ENCODE peak calls at places on chromosomes 12 and 14, in six cellular contexts. One of them, this sample, is unnamed.

GRCh38 chr12:94099191-94099983 is 49.0 kb upstream of the PLXNC1 start:
- DNase-seq in GM23338: no peak
- DNase-seq in K562: peak; percentile 57
- DNase-seq in GM12878: no peak
- DNase-seq in WTC11: no peak
- DNase-seq in HepG2: no peak
- DNase-seq in this sample: no peak

GRCh38 chr12:104456950-104457745 is 400 bp downstream of the CHST11 start:
- DNase-seq in GM23338: peak; percentile 66
- DNase-seq in K562: peak; percentile 88
- DNase-seq in GM12878: no peak
- DNase-seq in WTC11: peak; percentile 55
- DNase-seq in HepG2: no peak
- DNase-seq in this sample: peak; percentile 80

GRCh38 chr12:110577717-110578521 is 5.2 kb downstream of the PPTC7 start:
- DNase-seq in GM23338: no peak
- DNase-seq in K562: peak; percentile 34
- DNase-seq in GM12878: peak; percentile 84
- DNase-seq in WTC11: no peak
- DNase-seq in HepG2: no peak
- DNase-seq in this sample: no peak

GRCh38 chr12:96258451-96258933 is 64.3 kb downstream of the ELK3 start:
- DNase-seq in GM23338: peak; percentile 41
- DNase-seq in K562: no peak
- DNase-seq in GM12878: no peak
- DNase-seq in WTC11: no peak
- DNase-seq in HepG2: no peak
- DNase-seq in this sample: no peak

GRCh38 chr14:75522224-75522764 is at the start of gene BATF:
- DNase-seq in GM23338: no peak
- DNase-seq in K562: no peak
- DNase-seq in GM12878: no peak
- DNase-seq in WTC11: no peak
- DNase-seq in HepG2: no peak
- DNase-seq in this sample: no peak

GRCh38 chr14:96165493-96166474 is 38.9 kb upstream of the BDKRB2 start:
- DNase-seq in GM23338: no peak
- DNase-seq in K562: no peak
- DNase-seq in GM12878: no peak
- DNase-seq in WTC11: no peak
- DNase-seq in HepG2: no peak
- DNase-seq in this sample: no peak

GRCh38 chr12:50961708-50962107 is 9.4 kb downstream of the HIGD1C start:
- DNase-seq in GM23338: no peak
- DNase-seq in K562: no peak
- DNase-seq in GM12878: no peak
- DNase-seq in WTC11: no peak
- DNase-seq in HepG2: no peak
- DNase-seq in this sample: no peak

GRCh38 chr12:82876075-82876474 is 189.4 kb downstream of the TMTC2 start:
- DNase-seq in GM23338: no peak
- DNase-seq in K562: no peak
- DNase-seq in GM12878: no peak
- DNase-seq in WTC11: no peak
- DNase-seq in HepG2: no peak
- DNase-seq in this sample: no peak

GRCh38 chr12:110929818-110930217 is 9.4 kb upstream of the MYL2 start:
- DNase-seq in GM23338: no peak
- DNase-seq in K562: no peak
- DNase-seq in GM12878: no peak
- DNase-seq in WTC11: no peak
- DNase-seq in HepG2: no peak
- DNase-seq in this sample: peak; percentile 19

GRCh38 chr12:2266666-2267623 is 214.2 kb downstream of the CACNA1C start:
- DNase-seq in GM23338: no peak
- DNase-seq in K562: no peak
- DNase-seq in GM12878: no peak
- DNase-seq in WTC11: no peak
- DNase-seq in HepG2: peak; percentile 56
- DNase-seq in this sample: no peak

GRCh38 chr14:91105673-91106072 is 8.2 kb upstream of the DGLUCY start:
- DNase-seq in GM23338: no peak
- DNase-seq in K562: no peak
- DNase-seq in GM12878: no peak
- DNase-seq in WTC11: no peak
- DNase-seq in HepG2: no peak
- DNase-seq in this sample: no peak

GRCh38 chr14:53526190-53526589 is 373.1 kb upstream of the DDHD1 start:
- DNase-seq in GM23338: no peak
- DNase-seq in K562: no peak
- DNase-seq in GM12878: no peak
- DNase-seq in WTC11: no peak
- DNase-seq in HepG2: no peak
- DNase-seq in this sample: no peak
- TF ChIP-seq CREB1 in GM23338: no peak
- TF ChIP-seq CREB1 in K562: no peak
- TF ChIP-seq CREB1 in GM12878: no peak
- TF ChIP-seq CREB1 in WTC11: no peak
- TF ChIP-seq CREB1 in HepG2: no peak
- TF ChIP-seq CREB1 in this sample: no peak

GRCh38 chr12:52307836-52308806 is 13.1 kb downstream of the KRT83 start:
- DNase-seq in GM23338: peak; percentile 89
- DNase-seq in K562: peak; percentile 14
- DNase-seq in GM12878: no peak
- DNase-seq in WTC11: peak; percentile 77
- DNase-seq in HepG2: no peak
- DNase-seq in this sample: peak; percentile 23

GRCh38 chr12:52311282-52311643 is 9.9 kb downstream of the KRT83 start:
- DNase-seq in GM23338: no peak
- DNase-seq in K562: no peak
- DNase-seq in GM12878: no peak
- DNase-seq in WTC11: no peak
- DNase-seq in HepG2: no peak
- DNase-seq in this sample: no peak

GRCh38 chr12:52310622-52311281 is 10.4 kb downstream of the KRT83 start:
- DNase-seq in GM23338: no peak
- DNase-seq in K562: no peak
- DNase-seq in GM12878: no peak
- DNase-seq in WTC11: no peak
- DNase-seq in HepG2: no peak
- DNase-seq in this sample: no peak

GRCh38 chr12:52305921-52306705 is 14.8 kb upstream of the KRT81 start:
- DNase-seq in GM23338: peak; percentile 26
- DNase-seq in K562: no peak
- DNase-seq in GM12878: no peak
- DNase-seq in WTC11: no peak
- DNase-seq in HepG2: no peak
- DNase-seq in this sample: no peak

GRCh38 chr12:52308807-52309425 is 12.3 kb downstream of the KRT83 start:
- DNase-seq in GM23338: no peak
- DNase-seq in K562: no peak
- DNase-seq in GM12878: no peak
- DNase-seq in WTC11: no peak
- DNase-seq in HepG2: no peak
- DNase-seq in this sample: no peak
- TF ChIP-seq CREB1 in GM23338: no peak
- TF ChIP-seq CREB1 in K562: no peak
- TF ChIP-seq CREB1 in GM12878: no peak
- TF ChIP-seq CREB1 in WTC11: no peak
- TF ChIP-seq CREB1 in HepG2: no peak
- TF ChIP-seq CREB1 in this sample: no peak

GRCh38 chr14:35229495-35230089 is 62.6 kb upstream of the PSMA6 start:
- DNase-seq in GM23338: peak; percentile 21
- DNase-seq in K562: peak; percentile 3
- DNase-seq in GM12878: no peak
- DNase-seq in WTC11: no peak
- DNase-seq in HepG2: peak; percentile 49
- DNase-seq in this sample: no peak
- TF ChIP-seq CREB1 in GM23338: no peak
- TF ChIP-seq CREB1 in K562: no peak
- TF ChIP-seq CREB1 in GM12878: no peak
- TF ChIP-seq CREB1 in WTC11: no peak
- TF ChIP-seq CREB1 in HepG2: no peak
- TF ChIP-seq CREB1 in this sample: no peak

DNA sequence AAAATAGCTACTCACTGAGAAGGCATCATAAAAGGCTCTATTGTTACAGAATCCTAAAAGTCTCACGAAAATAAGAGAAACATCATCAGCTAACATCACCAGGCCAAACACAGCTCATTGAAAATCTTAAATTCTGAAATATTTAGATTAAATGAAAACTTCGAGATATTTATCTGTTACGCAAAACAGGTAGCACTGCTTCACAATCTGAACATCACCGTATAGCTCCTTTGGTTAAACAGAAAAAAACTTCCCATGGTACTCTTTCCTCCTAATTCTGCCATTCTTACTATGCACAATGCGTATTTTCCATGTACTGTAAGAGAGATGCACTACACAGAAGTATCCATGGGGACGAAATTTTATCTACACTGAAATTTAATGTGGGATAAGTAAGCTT is 2.1 kb downstream of the SGPP1 start:
- DNase-seq in GM23338: no peak
- DNase-seq in K562: no peak
- DNase-seq in GM12878: no peak
- DNase-seq in WTC11: no peak
- DNase-seq in HepG2: no peak
- DNase-seq in this sample: no peak
- TF ChIP-seq CREB1 in GM23338: no peak
- TF ChIP-seq CREB1 in K562: no peak
- TF ChIP-seq CREB1 in GM12878: no peak
- TF ChIP-seq CREB1 in WTC11: no peak
- TF ChIP-seq CREB1 in HepG2: no peak
- TF ChIP-seq CREB1 in this sample: no peak

GRCh38 chr12:15783288-15783687 is 5.9 kb downstream of the EPS8 start:
- DNase-seq in GM23338: no peak
- DNase-seq in K562: no peak
- DNase-seq in GM12878: no peak
- DNase-seq in WTC11: no peak
- DNase-seq in HepG2: no peak
- DNase-seq in this sample: no peak

GRCh38 chr12:15782667-15783066 is 6.5 kb downstream of the EPS8 start:
- DNase-seq in GM23338: no peak
- DNase-seq in K562: no peak
- DNase-seq in GM12878: no peak
- DNase-seq in WTC11: no peak
- DNase-seq in HepG2: no peak
- DNase-seq in this sample: no peak

GRCh38 chr12:15788266-15789214 is 648 bp downstream of the EPS8 start:
- DNase-seq in GM23338: peak; percentile 70
- DNase-seq in K562: no peak
- DNase-seq in GM12878: peak; percentile 28
- DNase-seq in WTC11: peak; percentile 59
- DNase-seq in HepG2: peak; percentile 48
- DNase-seq in this sample: no peak

GRCh38 chr12:15789215-15790171 is at the start of gene EPS8:
- DNase-seq in GM23338: peak; percentile 92
- DNase-seq in K562: no peak
- DNase-seq in GM12878: peak; percentile 50
- DNase-seq in WTC11: peak; percentile 90
- DNase-seq in HepG2: peak; percentile 83
- DNase-seq in this sample: peak; percentile 74

GRCh38 chr12:15787801-15788200 is 1.4 kb downstream of the EPS8 start:
- DNase-seq in GM23338: no peak
- DNase-seq in K562: no peak
- DNase-seq in GM12878: no peak
- DNase-seq in WTC11: no peak
- DNase-seq in HepG2: no peak
- DNase-seq in this sample: no peak
- TF ChIP-seq CREB1 in GM23338: no peak
- TF ChIP-seq CREB1 in K562: no peak
- TF ChIP-seq CREB1 in GM12878: no peak
- TF ChIP-seq CREB1 in WTC11: no peak
- TF ChIP-seq CREB1 in HepG2: peak; percentile 18
- TF ChIP-seq CREB1 in this sample: no peak

DNA sequence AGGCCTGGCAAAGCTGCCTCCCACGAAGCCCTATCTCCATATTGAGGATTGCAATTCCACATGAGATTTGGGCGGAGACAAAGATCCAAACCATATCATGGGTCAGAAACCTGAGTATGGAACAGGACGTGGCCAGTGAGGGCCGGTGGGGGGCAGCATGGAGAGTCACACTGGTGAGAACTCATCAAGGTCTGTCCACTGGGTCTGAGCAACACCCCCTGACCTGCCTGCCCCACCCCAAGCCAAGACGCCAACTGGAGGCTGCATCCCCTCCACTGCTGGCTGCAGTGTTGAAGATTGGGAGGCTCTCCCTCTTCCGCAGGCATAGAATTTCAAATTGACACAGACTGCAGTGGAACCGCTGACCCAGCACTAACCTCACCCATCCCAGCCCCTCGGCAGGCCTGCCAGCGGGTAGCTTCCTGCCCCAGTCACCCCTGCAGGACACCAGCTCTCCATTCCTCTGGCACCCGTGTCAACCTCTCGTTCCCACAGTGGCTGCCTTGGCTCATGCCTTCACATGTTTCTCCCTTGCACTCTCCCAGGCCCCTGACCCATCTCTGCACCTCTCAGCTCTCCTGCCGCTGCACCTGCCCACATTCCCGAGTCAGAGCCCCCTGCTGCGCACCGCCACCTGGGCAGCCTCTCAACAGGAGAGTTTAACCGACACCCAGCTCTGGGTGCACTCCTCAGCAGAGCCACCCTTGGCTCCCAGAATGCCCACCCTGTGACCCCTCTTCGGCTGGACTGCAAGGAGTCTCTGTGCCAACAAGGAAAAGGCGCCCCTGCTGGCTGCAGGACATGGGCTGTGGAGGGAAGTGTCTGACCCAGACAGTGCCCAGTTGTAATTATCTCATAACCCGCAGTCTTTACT is 45.2 kb upstream of the PPP2R5C start:
- DNase-seq in GM23338: no peak
- DNase-seq in K562: peak; percentile 78
- DNase-seq in GM12878: no peak
- DNase-seq in WTC11: no peak
- DNase-seq in HepG2: no peak
- DNase-seq in this sample: no peak
- TF ChIP-seq CREB1 in GM23338: no peak
- TF ChIP-seq CREB1 in K562: no peak
- TF ChIP-seq CREB1 in GM12878: no peak
- TF ChIP-seq CREB1 in WTC11: no peak
- TF ChIP-seq CREB1 in HepG2: no peak
- TF ChIP-seq CREB1 in this sample: no peak